ENCODE peak calls at places on chromosome 22, in nine cellular contexts. P is fibroblast of lung, K is right atrium auricular region, H is heart left ventricle, I is spleen, S is brain microvascular endothelial cell, R is uterus, E is adrenal gland, C is SJSA1. G is an unnamed sample.

GRCh38 chr22:26718905-26719304 is 61.5 kb downstream of the MIAT start:
- DNase-seq in E (no peak), C (peak), I (no peak), H (no peak), P (peak), R (no peak), S (peak), K (no peak), G (no peak)

GRCh38 chr22:50595189-50595588 is 5.4 kb upstream of the MAPK8IP2 start:
- DNase-seq in R (no peak), S (no peak), K (no peak), H (no peak), I (no peak), P (no peak), C (no peak), E (no peak), G (no peak)

GRCh38 chr22:33331017-33331416 is 272.8 kb upstream of the SYN3 start:
- DNase-seq in P (no peak), R (no peak), S (no peak), C (no peak), I (no peak), H (no peak), E (no peak), K (no peak), G (no peak)

GRCh38 chr22:19121631-19122142 is 525 bp downstream of the DGCR2 start:
- DNase-seq in R (peak), E (peak), I (peak), H (peak), C (no peak), K (peak), S (peak), P (peak), G (peak)

GRCh38 chr22:42544686-42545085 is 9.1 kb upstream of the SERHL2 start:
- DNase-seq in H (no peak), K (no peak), E (peak), I (no peak), S (peak), R (no peak), C (no peak), P (no peak), G (no peak)

GRCh38 chr22:26445577-26446275 is 16.7 kb downstream of the ASPHD2 start:
- DNase-seq in H (no peak), C (no peak), R (no peak), P (no peak), I (no peak), S (no peak), E (no peak), K (no peak), G (no peak)

GRCh38 chr22:50171965-50172421 is 1.5 kb downstream of the PANX2 start:
- DNase-seq in K (no peak), E (no peak), R (no peak), I (no peak), H (no peak), S (no peak), P (no peak), C (no peak), G (no peak)

GRCh38 chr22:32103648-32104326 is 55.3 kb downstream of the C22orf42 start:
- DNase-seq in P (peak), H (no peak), R (no peak), K (no peak), E (no peak), S (no peak), C (no peak), I (no peak), G (no peak)

GRCh38 chr22:48938741-48939140 is 888.9 kb downstream of the BRD1 start:
- DNase-seq in H (no peak), S (no peak), E (no peak), C (peak), R (no peak), P (no peak), K (peak), I (no peak), G (peak)

GRCh38 chr22:27715078-27715477 is 86.5 kb downstream of the MN1 start:
- DNase-seq in E (peak), S (no peak), R (no peak), P (no peak), H (no peak), I (peak), K (no peak), C (no peak), G (no peak)

GRCh38 chr22:19480173-19480568 is 451 bp downstream of the CDC45 start:
- DNase-seq in K (no peak), H (no peak), R (no peak), S (no peak), C (no peak), I (no peak), E (no peak), P (no peak), G (no peak)

GRCh38 chr22:19799322-19800190 is 39.0 kb downstream of the TBX1 start:
- DNase-seq in C (peak), S (peak), K (no peak), E (no peak), I (no peak), P (peak), R (peak), H (no peak), G (no peak)

GRCh38 chr22:32810241-32811133 is 9.0 kb downstream of the TIMP3 start:
- DNase-seq in S (no peak), K (no peak), C (no peak), H (no peak), R (no peak), I (no peak), P (peak), E (no peak), G (no peak)

GRCh38 chr22:37212174-37212906 is at the start of gene SSTR3:
- DNase-seq in H (no peak), K (no peak), R (no peak), P (no peak), E (peak), S (no peak), I (peak), C (no peak), G (no peak)

GRCh38 chr22:50403701-50404101 is 60.6 kb downstream of the PPP6R2 start:
- DNase-seq in I (peak), E (peak), S (no peak), H (peak), K (no peak), C (no peak), P (peak), R (peak), G (no peak)

GRCh38 chr22:48315415-48316244 is 1512.0 kb downstream of the BRD1 start:
- DNase-seq in S (no peak), E (no peak), R (no peak), H (no peak), C (no peak), I (peak), P (no peak), K (no peak), G (peak)

GRCh38 chr22:48065852-48066251 is 1303.4 kb downstream of the TBC1D22A start:
- DNase-seq in I (no peak), C (no peak), E (no peak), R (no peak), K (no peak), S (no peak), P (no peak), H (no peak), G (no peak)

GRCh38 chr22:31343235-31344191 is 2.6 kb downstream of the PATZ1 start:
- DNase-seq in H (peak), P (peak), S (no peak), C (no peak), R (no peak), E (no peak), I (peak), K (no peak), G (no peak)

GRCh38 chr22:48405741-48406140 is 1421.9 kb downstream of the BRD1 start:
- DNase-seq in R (no peak), C (no peak), E (no peak), S (no peak), P (no peak), I (no peak), K (no peak), H (no peak), G (no peak)

GRCh38 chr22:37403267-37403960 is 23.9 kb downstream of the ELFN2 start:
- DNase-seq in P (no peak), I (no peak), H (no peak), R (no peak), C (no peak), K (no peak), S (no peak), E (no peak), G (no peak)

GRCh38 chr22:37233751-37234631 is 10.1 kb downstream of the RAC2 start:
- DNase-seq in E (peak), K (no peak), H (no peak), I (peak), S (no peak), P (no peak), R (no peak), C (no peak), G (no peak)

GRCh38 chr22:50206599-50206998 is 5.8 kb downstream of the SELENOO start:
- DNase-seq in K (peak), R (no peak), E (peak), P (peak), S (peak), C (no peak), H (peak), I (peak), G (no peak)

GRCh38 chr22:33180371-33180770 is 122.2 kb upstream of the SYN3 start:
- DNase-seq in C (no peak), P (no peak), E (no peak), K (no peak), R (no peak), I (no peak), S (no peak), H (no peak), G (no peak)

GRCh38 chr22:40414306-40414705 is 43.9 kb downstream of the SGSM3 start:
- DNase-seq in K (no peak), S (no peak), C (no peak), E (no peak), I (peak), R (no peak), P (no peak), H (no peak), G (no peak)

GRCh38 chr22:40666151-40666848 is 13.0 kb upstream of the MCHR1 start:
- DNase-seq in R (peak), S (no peak), I (no peak), C (no peak), E (no peak), P (peak), K (no peak), H (peak), G (no peak)

GRCh38 chr22:34111210-34111824 is 191.0 kb upstream of the LARGE1 start:
- DNase-seq in P (peak), C (no peak), K (peak), H (peak), E (peak), I (no peak), S (no peak), R (peak), G (no peak)

GRCh38 chr22:30889268-30889995 is 79.1 kb downstream of the MORC2 start:
- DNase-seq in E (no peak), P (no peak), H (no peak), S (no peak), C (peak), R (no peak), I (peak), K (no peak), G (peak)

GRCh38 chr22:25006354-25006753 is 53.8 kb downstream of the KIAA1671 start:
- DNase-seq in S (no peak), H (no peak), I (no peak), R (no peak), E (no peak), K (no peak), P (no peak), C (no peak), G (no peak)

GRCh38 chr22:20803696-20804324 is 29.9 kb downstream of the SERPIND1 start:
- DNase-seq in H (peak), C (no peak), K (no peak), I (peak), S (peak), E (peak), R (no peak), P (peak), G (no peak)

GRCh38 chr22:49966716-49967332 is 6.3 kb downstream of the PIM3 start:
- DNase-seq in I (peak), H (peak), K (peak), E (peak), R (peak), S (no peak), P (peak), C (no peak), G (peak)

GRCh38 chr22:24489011-24489410 is 6.1 kb upstream of the UPB1 start:
- DNase-seq in P (no peak), R (no peak), E (no peak), I (no peak), C (no peak), S (no peak), H (no peak), K (no peak), G (no peak)

GRCh38 chr22:41564563-41564962 is 3.8 kb downstream of the CSDC2 start:
- DNase-seq in H (no peak), C (no peak), P (no peak), K (no peak), E (peak), I (no peak), S (no peak), R (no peak), G (no peak)

GRCh38 chr22:33806191-33806590 is 114.1 kb downstream of the LARGE1 start:
- DNase-seq in S (no peak), I (no peak), H (no peak), K (no peak), E (no peak), C (no peak), R (no peak), P (peak), G (no peak)

GRCh38 chr22:45656577-45656976 is 15.1 kb upstream of the ATXN10 start:
- DNase-seq in S (no peak), K (no peak), P (peak), H (no peak), C (no peak), E (no peak), R (no peak), I (no peak), G (no peak)
- H3K27ac ChIP-seq in S (no peak), K (no peak), P (no peak), H (no peak), C (no peak), E (no peak), R (no peak), I (no peak), G (no peak)

GRCh38 chr22:22558071-22558971 is 744 bp downstream of the PRAME start:
- DNase-seq in H (no peak), E (no peak), K (no peak), S (no peak), R (no peak), I (no peak), C (no peak), P (no peak), G (no peak)
- H3K4me3 ChIP-seq in H (no peak), E (no peak), K (no peak), S (no peak), R (no peak), I (no peak), C (no peak), P (no peak), G (no peak)

GRCh38 chr22:28939932-28940331 is 56.6 kb downstream of the ZNRF3 start:
- DNase-seq in H (no peak), C (no peak), P (no peak), R (no peak), S (no peak), E (no peak), I (no peak), K (no peak), G (no peak)
- H3K27ac ChIP-seq in H (no peak), C (no peak), P (no peak), R (no peak), S (no peak), E (peak), I (no peak), K (no peak), G (no peak)

GRCh38 chr22:39237276-39238123 is 7.3 kb downstream of the PDGFB start:
- DNase-seq in S (no peak), C (no peak), K (no peak), I (no peak), H (peak), E (no peak), P (no peak), R (no peak), G (no peak)
- H3K4me3 ChIP-seq in S (no peak), C (no peak), K (peak), I (no peak), H (peak), E (no peak), P (no peak), R (no peak), G (no peak)

GRCh38 chr22:35472488-35472887 is 68.1 kb upstream of the RASD2 start:
- DNase-seq in C (no peak), R (no peak), I (no peak), S (no peak), K (no peak), E (no peak), P (no peak), H (no peak), G (no peak)
- H3K27ac ChIP-seq in C (no peak), R (no peak), I (no peak), S (no peak), K (no peak), E (peak), P (no peak), H (no peak), G (no peak)

G was measured in coronary artery.